ENCODE peak calls at places on chromosomes 7 and 10, in four cellular contexts. Y, T, X and H are unnamed samples. For H3K4me1, the result is how much of the 10 kb centered on the place peaks cover.

GRCh38 chr10:2106641-2107040 is 369.3 kb upstream of the ADARB2 start:
- DNase-seq in Y (no peak), T (no peak), X (no peak), H (no peak)

GRCh38 chr7:141076377-141076776 is 2.5 kb downstream of the TMEM178B start:
- DNase-seq in Y (no peak), T (no peak), X (no peak), H (no peak)

GRCh38 chr7:140904081-140904480 is 20.6 kb downstream of the BRAF start:
- DNase-seq in Y (no peak), T (no peak), X (peak), H (no peak)

GRCh38 chr10:78377362-78377761 is 343.7 kb downstream of the RPS24 start:
- DNase-seq in Y (no peak), T (no peak), X (no peak), H (no peak)

GRCh38 chr10:84537447-84537931 is 209.1 kb downstream of the CCSER2 start:
- DNase-seq in Y (no peak), T (no peak), X (peak), H (peak)

GRCh38 chr7:157347217-157347904 is 10.6 kb downstream of the DNAJB6 start:
- DNase-seq in Y (no peak), T (no peak), X (peak), H (no peak)

GRCh38 chr10:114208351-114208750 is 29.2 kb downstream of the TDRD1 start:
- DNase-seq in Y (no peak), T (no peak), X (no peak), H (no peak)

GRCh38 chr10:61547297-61547696 is 94.1 kb upstream of the TMEM26 start:
- DNase-seq in Y (no peak), T (no peak), X (no peak), H (no peak)

GRCh38 chr10:97534746-97535367 is 36.1 kb downstream of the UBTD1 start:
- DNase-seq in Y (no peak), T (no peak), X (no peak), H (no peak)

GRCh38 chr10:88439932-88440331 is 143.2 kb downstream of the RNLS start:
- DNase-seq in Y (no peak), T (no peak), X (no peak), H (no peak)

GRCh38 chr10:100504101-100504500 is 15.6 kb downstream of the SEC31B start:
- DNase-seq in Y (no peak), T (no peak), X (peak), H (no peak)

GRCh38 chr7:38051311-38051710 is 126.7 kb upstream of the STARD3NL start:
- DNase-seq in Y (no peak), T (no peak), X (no peak), H (no peak)
- H3K27ac ChIP-seq in Y (no peak), T (no peak), X (no peak), H (no peak)

DNA sequence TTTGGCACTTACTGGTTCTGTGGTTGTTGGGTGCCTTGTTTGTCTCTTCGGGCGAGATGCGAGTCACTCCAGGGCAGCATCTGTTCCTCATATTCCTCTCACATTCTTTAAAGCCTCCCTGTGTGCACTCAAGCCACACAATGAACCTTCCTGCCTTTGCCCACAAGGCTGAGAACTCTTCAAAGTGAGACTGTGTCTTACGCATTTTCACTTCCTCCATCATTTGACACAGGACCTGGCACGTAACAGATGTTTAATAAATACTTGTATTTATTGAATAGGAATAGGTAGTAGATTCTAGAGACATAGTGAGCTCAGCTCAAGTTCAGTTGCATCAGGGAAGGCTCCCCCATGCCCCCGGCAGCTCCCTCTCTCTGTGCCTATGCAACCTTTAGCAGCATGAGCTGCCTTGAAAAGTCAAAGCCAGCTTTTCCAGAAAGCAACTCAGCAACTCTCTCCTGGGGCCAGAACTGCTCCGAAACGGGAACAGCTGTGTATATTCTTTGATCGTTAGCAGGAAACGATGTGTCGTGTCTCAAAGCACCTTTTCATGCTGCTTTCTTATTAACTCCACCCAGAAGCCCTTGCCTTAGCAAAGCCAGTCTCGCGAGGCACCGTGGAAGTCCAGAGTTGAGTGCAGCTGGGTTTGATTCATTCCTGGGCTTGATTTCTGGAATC is 97.5 kb downstream of the PFKFB3 start:
- DNase-seq in Y (no peak), T (no peak), X (peak), H (no peak)
- H3K4me3 ChIP-seq in Y (no peak), T (no peak), X (no peak), H (peak)

DNA sequence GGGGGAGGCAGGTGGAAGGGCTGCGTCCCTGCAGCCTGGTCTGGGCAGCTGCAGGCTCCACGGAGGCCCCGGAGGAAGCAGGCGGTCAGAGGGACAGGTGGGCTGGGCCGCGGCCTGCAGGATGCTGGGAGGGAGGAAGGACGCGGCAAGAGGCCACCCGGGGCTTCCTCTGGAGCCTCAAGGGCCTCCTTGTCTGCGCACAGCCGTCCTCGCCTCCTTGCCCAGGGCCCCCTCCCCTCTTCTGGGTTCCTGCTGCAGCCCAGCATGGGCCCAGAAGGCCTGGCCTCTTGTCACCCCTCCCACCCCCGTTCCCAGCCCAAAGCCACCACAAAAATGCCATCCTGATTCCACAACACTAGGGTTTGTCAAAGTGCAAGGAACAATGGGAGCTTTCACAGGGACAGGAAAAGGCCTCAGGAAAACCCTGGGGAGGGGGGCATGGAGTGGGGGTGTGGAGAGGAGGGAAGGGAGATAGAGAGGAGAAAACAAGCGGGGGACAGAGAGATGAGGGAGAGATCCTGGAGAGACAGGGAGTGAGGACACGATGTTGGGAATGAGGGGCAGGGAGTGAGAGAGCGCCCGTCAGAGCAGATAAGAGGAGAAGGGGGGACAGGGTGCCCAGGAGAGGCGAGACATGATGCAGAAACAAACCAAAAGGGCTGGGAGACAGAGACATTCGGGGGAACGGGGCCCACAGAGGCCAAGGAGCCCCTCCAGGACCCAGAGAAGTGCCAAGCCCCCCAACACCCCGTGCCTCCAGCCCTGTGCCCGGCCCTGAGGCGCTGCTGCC is 41.8 kb downstream of the ZCCHC24 start:
- DNase-seq in Y (no peak), T (peak), X (no peak), H (no peak)
- H3K4me1 ChIP-seq in Y (under half), T (half or more), X (half or more), H (under half)

GRCh38 chr7:31065840-31066239 is 13.7 kb downstream of the ADCYAP1R1 start:
- DNase-seq in Y (no peak), T (no peak), X (no peak), H (no peak)

GRCh38 chr7:31068006-31068675 is 16.0 kb downstream of the ADCYAP1R1 start:
- DNase-seq in Y (no peak), T (peak), X (no peak), H (no peak)

GRCh38 chr7:31067491-31067890 is 15.4 kb downstream of the ADCYAP1R1 start:
- DNase-seq in Y (no peak), T (peak), X (no peak), H (no peak)

GRCh38 chr7:31065021-31065593 is 13.0 kb downstream of the ADCYAP1R1 start:
- DNase-seq in Y (no peak), T (no peak), X (no peak), H (peak)

DNA sequence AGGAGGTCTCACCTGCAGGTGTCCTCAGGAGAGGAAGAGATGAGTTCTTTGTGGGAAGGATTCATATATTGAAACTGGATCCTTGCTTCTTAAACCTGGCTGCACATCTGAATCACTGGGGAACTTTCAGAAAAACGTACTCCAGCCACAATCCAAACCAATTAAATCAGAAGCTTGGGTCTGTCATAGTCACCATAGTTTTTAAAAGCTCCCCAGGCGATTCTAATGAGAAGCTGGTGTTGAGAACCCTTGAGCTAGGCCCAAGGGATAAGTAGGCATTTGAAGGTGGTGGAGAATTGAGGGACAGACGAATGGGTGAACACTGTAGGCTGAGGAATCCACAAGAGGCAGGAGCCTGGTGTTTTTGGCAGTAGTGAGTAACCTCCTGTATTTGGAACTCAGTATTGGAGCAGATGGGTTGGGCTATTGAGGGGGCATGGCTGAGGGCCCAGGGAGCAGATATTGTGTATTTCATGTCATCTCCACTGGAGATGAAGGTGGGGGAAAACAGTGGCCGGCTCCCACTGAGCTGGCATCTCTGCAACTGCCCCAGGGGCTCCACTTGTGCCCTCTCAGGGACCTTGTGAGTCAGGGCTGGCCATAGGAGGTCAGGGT is 14.5 kb downstream of the ADCYAP1R1 start:
- DNase-seq in Y (no peak), T (peak), X (no peak), H (no peak)
- H3K27ac ChIP-seq in Y (no peak), T (no peak), X (no peak), H (no peak)

DNA sequence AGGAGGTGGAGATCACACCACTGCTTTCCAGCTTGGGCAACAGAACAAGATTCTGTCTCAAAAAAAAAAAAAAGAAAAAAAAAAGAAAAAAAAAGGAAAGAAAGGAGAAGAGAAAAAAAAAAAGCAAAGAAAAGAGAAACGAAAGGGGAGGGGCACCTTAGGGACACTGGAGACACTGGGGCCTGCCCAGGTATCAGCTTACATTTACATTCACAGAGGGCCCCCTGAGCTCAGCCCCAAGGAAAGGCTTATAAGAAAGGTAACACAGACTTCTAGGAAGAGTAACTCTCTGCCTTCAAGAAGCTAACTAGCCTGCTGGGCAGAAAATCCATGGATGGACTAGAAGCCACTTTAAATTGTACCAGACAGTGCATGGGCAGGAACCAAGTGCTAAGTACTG is 108.8 kb downstream of the NPY start:
- DNase-seq in Y (no peak), T (no peak), X (no peak), H (no peak)
- H3K4me3 ChIP-seq in Y (no peak), T (no peak), X (no peak), H (no peak)